ENCODE peak calls at places on chromosome 11, in five cellular contexts. K, H, Z, J and V are unnamed samples.

GRCh38 chr11:2099523-2100316 is 39.5 kb downstream of the IGF2 start:
- DNase-seq in J (no peak), Z (no peak), K (no peak), H (no peak), V (peak; percentile 92)

GRCh38 chr11:94835571-94835970 is 67.4 kb downstream of the AMOTL1 start:
- DNase-seq in K (peak; percentile 46), Z (no peak), J (no peak), H (no peak), V (no peak)

GRCh38 chr11:132670921-132671675 is 861.2 kb downstream of the OPCML start:
- DNase-seq in J (no peak), K (no peak), Z (no peak), H (no peak), V (no peak)

GRCh38 chr11:22802861-22803260 is 26.7 kb downstream of the SVIP start:
- DNase-seq in J (no peak), Z (no peak), H (no peak), K (no peak), V (no peak)

GRCh38 chr11:79100093-79100704 is 340.6 kb downstream of the TENM4 start:
- DNase-seq in J (no peak), K (peak; percentile 77), Z (peak; percentile 12), H (peak; percentile 22), V (peak; percentile 24)

GRCh38 chr11:36280531-36280930 is 8.7 kb downstream of the COMMD9 start:
- DNase-seq in H (no peak), K (peak; percentile 17), J (no peak), Z (no peak), V (no peak)

GRCh38 chr11:86164106-86164505 is 80.4 kb upstream of the EED start:
- DNase-seq in K (no peak), J (no peak), H (no peak), Z (no peak), V (no peak)

GRCh38 chr11:75482931-75483469 is 42.7 kb downstream of the GDPD5 start:
- DNase-seq in K (no peak), H (no peak), J (no peak), Z (no peak), V (no peak)

GRCh38 chr11:60251485-60252207 is 8.7 kb upstream of the MS4A4E start:
- DNase-seq in Z (peak; percentile 24), K (peak; percentile 0), J (no peak), H (peak; percentile 29), V (peak; percentile 0)

GRCh38 chr11:129251067-129251466 is 58.9 kb upstream of the ARHGAP32 start:
- DNase-seq in H (no peak), J (no peak), Z (no peak), K (peak; percentile 13), V (no peak)